ENCODE peak calls at places on chromosomes 13 and 19, in ten cellular contexts. One of them, this sample, is unnamed.

GRCh38 chr13:96982672-96983071 is 11.6 kb downstream of the OXGR1 start:
- DNase-seq in choroid plexus epithelial cell: peak; percentile 4
- DNase-seq in HepG2: no peak
- DNase-seq in A549: no peak
- DNase-seq in AG09309: no peak
- DNase-seq in stimulated activated CD4-positive, alpha-beta T cell treated with anti-CD3 and anti-CD28 coated beads, Interleukin-4, amount 100 ng/mL, for 48 hours: no peak
- DNase-seq in MM.1S: no peak
- DNase-seq in T-helper 17 cell: no peak
- DNase-seq in NCI-H1417: no peak
- DNase-seq in fibroblast of mammary gland: peak; percentile 63
- DNase-seq in this sample: no peak

GRCh38 chr19:35211545-35212230 is 16.9 kb downstream of the FAM187B start:
- DNase-seq in choroid plexus epithelial cell: no peak
- DNase-seq in HepG2: peak; percentile 13
- DNase-seq in A549: no peak
- DNase-seq in AG09309: no peak
- DNase-seq in stimulated activated CD4-positive, alpha-beta T cell treated with anti-CD3 and anti-CD28 coated beads, Interleukin-4, amount 100 ng/mL, for 48 hours: no peak
- DNase-seq in MM.1S: peak; percentile 56
- DNase-seq in T-helper 17 cell: peak; percentile 79
- DNase-seq in NCI-H1417: no peak
- DNase-seq in fibroblast of mammary gland: no peak
- DNase-seq in this sample: no peak

GRCh38 chr13:41995946-41996345 is 35.0 kb upstream of the VWA8 start:
- DNase-seq in choroid plexus epithelial cell: peak; percentile 64
- DNase-seq in HepG2: peak; percentile 4
- DNase-seq in A549: no peak
- DNase-seq in AG09309: peak; percentile 11
- DNase-seq in stimulated activated CD4-positive, alpha-beta T cell treated with anti-CD3 and anti-CD28 coated beads, Interleukin-4, amount 100 ng/mL, for 48 hours: no peak
- DNase-seq in MM.1S: no peak
- DNase-seq in T-helper 17 cell: no peak
- DNase-seq in NCI-H1417: no peak
- DNase-seq in fibroblast of mammary gland: peak; percentile 61
- DNase-seq in this sample: no peak

GRCh38 chr19:5338661-5339469 is 1.7 kb downstream of the PTPRS start:
- DNase-seq in choroid plexus epithelial cell: no peak
- DNase-seq in HepG2: no peak
- DNase-seq in A549: no peak
- DNase-seq in AG09309: no peak
- DNase-seq in stimulated activated CD4-positive, alpha-beta T cell treated with anti-CD3 and anti-CD28 coated beads, Interleukin-4, amount 100 ng/mL, for 48 hours: no peak
- DNase-seq in MM.1S: no peak
- DNase-seq in T-helper 17 cell: no peak
- DNase-seq in NCI-H1417: no peak
- DNase-seq in fibroblast of mammary gland: no peak
- DNase-seq in this sample: no peak

GRCh38 chr19:6425732-6426686 is 1.4 kb upstream of the KHSRP start:
- DNase-seq in choroid plexus epithelial cell: no peak
- DNase-seq in HepG2: peak; percentile 60
- DNase-seq in A549: no peak
- DNase-seq in AG09309: no peak
- DNase-seq in stimulated activated CD4-positive, alpha-beta T cell treated with anti-CD3 and anti-CD28 coated beads, Interleukin-4, amount 100 ng/mL, for 48 hours: no peak
- DNase-seq in MM.1S: no peak
- DNase-seq in T-helper 17 cell: no peak
- DNase-seq in NCI-H1417: no peak
- DNase-seq in fibroblast of mammary gland: no peak
- DNase-seq in this sample: no peak

GRCh38 chr13:99702687-99703319 is 201.5 kb downstream of the TM9SF2 start:
- DNase-seq in choroid plexus epithelial cell: no peak
- DNase-seq in HepG2: no peak
- DNase-seq in A549: no peak
- DNase-seq in AG09309: no peak
- DNase-seq in stimulated activated CD4-positive, alpha-beta T cell treated with anti-CD3 and anti-CD28 coated beads, Interleukin-4, amount 100 ng/mL, for 48 hours: no peak
- DNase-seq in MM.1S: no peak
- DNase-seq in T-helper 17 cell: no peak
- DNase-seq in NCI-H1417: peak; percentile 68
- DNase-seq in fibroblast of mammary gland: no peak
- DNase-seq in this sample: no peak

GRCh38 chr19:13841339-13842293 is 35.3 kb upstream of the NANOS3 start:
- DNase-seq in choroid plexus epithelial cell: no peak
- DNase-seq in HepG2: no peak
- DNase-seq in A549: peak; percentile 53
- DNase-seq in AG09309: no peak
- DNase-seq in stimulated activated CD4-positive, alpha-beta T cell treated with anti-CD3 and anti-CD28 coated beads, Interleukin-4, amount 100 ng/mL, for 48 hours: no peak
- DNase-seq in MM.1S: peak; percentile 22
- DNase-seq in T-helper 17 cell: peak; percentile 51
- DNase-seq in NCI-H1417: no peak
- DNase-seq in fibroblast of mammary gland: no peak
- DNase-seq in this sample: no peak

GRCh38 chr19:53076984-53077383 is 26.2 kb downstream of the ZNF160 start:
- DNase-seq in choroid plexus epithelial cell: peak; percentile 88
- DNase-seq in HepG2: peak; percentile 14
- DNase-seq in A549: peak; percentile 28
- DNase-seq in AG09309: no peak
- DNase-seq in stimulated activated CD4-positive, alpha-beta T cell treated with anti-CD3 and anti-CD28 coated beads, Interleukin-4, amount 100 ng/mL, for 48 hours: no peak
- DNase-seq in MM.1S: no peak
- DNase-seq in T-helper 17 cell: no peak
- DNase-seq in NCI-H1417: peak; percentile 32
- DNase-seq in fibroblast of mammary gland: peak; percentile 40
- DNase-seq in this sample: peak; percentile 35

GRCh38 chr13:30002577-30002976 is 152.2 kb upstream of the UBL3 start:
- DNase-seq in choroid plexus epithelial cell: peak; percentile 56
- DNase-seq in HepG2: no peak
- DNase-seq in A549: peak; percentile 56
- DNase-seq in AG09309: peak; percentile 60
- DNase-seq in stimulated activated CD4-positive, alpha-beta T cell treated with anti-CD3 and anti-CD28 coated beads, Interleukin-4, amount 100 ng/mL, for 48 hours: peak; percentile 1
- DNase-seq in MM.1S: no peak
- DNase-seq in T-helper 17 cell: no peak
- DNase-seq in NCI-H1417: no peak
- DNase-seq in fibroblast of mammary gland: peak; percentile 90
- DNase-seq in this sample: no peak

GRCh38 chr19:14440049-14440448 is 6.9 kb downstream of the PKN1 start:
- DNase-seq in choroid plexus epithelial cell: peak; percentile 16
- DNase-seq in HepG2: no peak
- DNase-seq in A549: no peak
- DNase-seq in AG09309: no peak
- DNase-seq in stimulated activated CD4-positive, alpha-beta T cell treated with anti-CD3 and anti-CD28 coated beads, Interleukin-4, amount 100 ng/mL, for 48 hours: peak; percentile 78
- DNase-seq in MM.1S: peak; percentile 76
- DNase-seq in T-helper 17 cell: peak; percentile 59
- DNase-seq in NCI-H1417: no peak
- DNase-seq in fibroblast of mammary gland: no peak
- DNase-seq in this sample: no peak

GRCh38 chr19:16587031-16588023 is 15.1 kb upstream of the SLC35E1 start:
- DNase-seq in choroid plexus epithelial cell: peak; percentile 32
- DNase-seq in HepG2: no peak
- DNase-seq in A549: no peak
- DNase-seq in AG09309: no peak
- DNase-seq in stimulated activated CD4-positive, alpha-beta T cell treated with anti-CD3 and anti-CD28 coated beads, Interleukin-4, amount 100 ng/mL, for 48 hours: peak; percentile 31
- DNase-seq in MM.1S: peak; percentile 62
- DNase-seq in T-helper 17 cell: peak; percentile 33
- DNase-seq in NCI-H1417: no peak
- DNase-seq in fibroblast of mammary gland: peak; percentile 66
- DNase-seq in this sample: no peak

GRCh38 chr13:48660356-48661076 is 6.8 kb downstream of the CYSLTR2 start:
- DNase-seq in choroid plexus epithelial cell: no peak
- DNase-seq in HepG2: no peak
- DNase-seq in A549: no peak
- DNase-seq in AG09309: no peak
- DNase-seq in stimulated activated CD4-positive, alpha-beta T cell treated with anti-CD3 and anti-CD28 coated beads, Interleukin-4, amount 100 ng/mL, for 48 hours: no peak
- DNase-seq in MM.1S: no peak
- DNase-seq in T-helper 17 cell: no peak
- DNase-seq in NCI-H1417: no peak
- DNase-seq in fibroblast of mammary gland: no peak
- DNase-seq in this sample: no peak

GRCh38 chr19:7010722-7011593 is 10.3 kb downstream of the MBD3L2B start:
- DNase-seq in choroid plexus epithelial cell: no peak
- DNase-seq in HepG2: no peak
- DNase-seq in A549: no peak
- DNase-seq in AG09309: no peak
- DNase-seq in stimulated activated CD4-positive, alpha-beta T cell treated with anti-CD3 and anti-CD28 coated beads, Interleukin-4, amount 100 ng/mL, for 48 hours: no peak
- DNase-seq in MM.1S: peak; percentile 38
- DNase-seq in T-helper 17 cell: no peak
- DNase-seq in NCI-H1417: no peak
- DNase-seq in fibroblast of mammary gland: no peak
- DNase-seq in this sample: no peak

GRCh38 chr19:10378124-10378523 is 2.2 kb downstream of the TYK2 start:
- DNase-seq in choroid plexus epithelial cell: no peak
- DNase-seq in HepG2: no peak
- DNase-seq in A549: no peak
- DNase-seq in AG09309: no peak
- DNase-seq in stimulated activated CD4-positive, alpha-beta T cell treated with anti-CD3 and anti-CD28 coated beads, Interleukin-4, amount 100 ng/mL, for 48 hours: no peak
- DNase-seq in MM.1S: no peak
- DNase-seq in T-helper 17 cell: no peak
- DNase-seq in NCI-H1417: no peak
- DNase-seq in fibroblast of mammary gland: no peak
- DNase-seq in this sample: no peak

This sample was measured in omental fat pad.